ENCODE peak calls at places on chromosomes 12 and 14, in eight cellular contexts. One of them, this sample, is unnamed.

GRCh38 chr12:4899361-4899760 is 10.3 kb upstream of the KCNA1 start:
- DNase-seq in choroid plexus epithelial cell: no peak
- DNase-seq in cardiac fibroblast: no peak
- DNase-seq in pancreas: no peak
- DNase-seq in GM12865: peak
- DNase-seq in uterus: no peak
- DNase-seq in tibial artery: no peak
- DNase-seq in dorsolateral prefrontal cortex: no peak
- DNase-seq in this sample: no peak

GRCh38 chr12:112944028-112944690 is 5.9 kb downstream of the OAS3 start:
- DNase-seq in choroid plexus epithelial cell: no peak
- DNase-seq in cardiac fibroblast: no peak
- DNase-seq in pancreas: no peak
- DNase-seq in GM12865: no peak
- DNase-seq in uterus: no peak
- DNase-seq in tibial artery: no peak
- DNase-seq in dorsolateral prefrontal cortex: no peak
- DNase-seq in this sample: no peak

GRCh38 chr14:52124791-52125661 is 56.2 kb upstream of the NID2 start:
- DNase-seq in choroid plexus epithelial cell: peak
- DNase-seq in cardiac fibroblast: peak
- DNase-seq in pancreas: no peak
- DNase-seq in GM12865: no peak
- DNase-seq in uterus: no peak
- DNase-seq in tibial artery: no peak
- DNase-seq in dorsolateral prefrontal cortex: no peak
- DNase-seq in this sample: peak

GRCh38 chr14:52115286-52115685 is 46.4 kb upstream of the NID2 start:
- DNase-seq in choroid plexus epithelial cell: no peak
- DNase-seq in cardiac fibroblast: no peak
- DNase-seq in pancreas: no peak
- DNase-seq in GM12865: no peak
- DNase-seq in uterus: no peak
- DNase-seq in tibial artery: no peak
- DNase-seq in dorsolateral prefrontal cortex: no peak
- DNase-seq in this sample: no peak

GRCh38 chr12:12534975-12535374 is 27.7 kb downstream of the DUSP16 start:
- DNase-seq in choroid plexus epithelial cell: no peak
- DNase-seq in cardiac fibroblast: no peak
- DNase-seq in pancreas: peak
- DNase-seq in GM12865: no peak
- DNase-seq in uterus: no peak
- DNase-seq in tibial artery: no peak
- DNase-seq in dorsolateral prefrontal cortex: no peak
- DNase-seq in this sample: no peak

GRCh38 chr14:23364164-23364571 is 804 bp downstream of the EFS start:
- DNase-seq in choroid plexus epithelial cell: no peak
- DNase-seq in cardiac fibroblast: no peak
- DNase-seq in pancreas: no peak
- DNase-seq in GM12865: no peak
- DNase-seq in uterus: peak
- DNase-seq in tibial artery: peak
- DNase-seq in dorsolateral prefrontal cortex: peak
- DNase-seq in this sample: no peak

GRCh38 chr12:123057505-123058265 is 77.2 kb downstream of the ARL6IP4 start:
- DNase-seq in choroid plexus epithelial cell: no peak
- DNase-seq in cardiac fibroblast: no peak
- DNase-seq in pancreas: no peak
- DNase-seq in GM12865: no peak
- DNase-seq in uterus: no peak
- DNase-seq in tibial artery: no peak
- DNase-seq in dorsolateral prefrontal cortex: no peak
- DNase-seq in this sample: no peak

GRCh38 chr12:1328385-1328784 is 266.0 kb downstream of the FBXL14 start:
- DNase-seq in choroid plexus epithelial cell: no peak
- DNase-seq in cardiac fibroblast: no peak
- DNase-seq in pancreas: no peak
- DNase-seq in GM12865: no peak
- DNase-seq in uterus: no peak
- DNase-seq in tibial artery: peak
- DNase-seq in dorsolateral prefrontal cortex: no peak
- DNase-seq in this sample: no peak

GRCh38 chr12:4292266-4293063 is 18.9 kb downstream of the CCND2 start:
- DNase-seq in choroid plexus epithelial cell: no peak
- DNase-seq in cardiac fibroblast: no peak
- DNase-seq in pancreas: no peak
- DNase-seq in GM12865: no peak
- DNase-seq in uterus: no peak
- DNase-seq in tibial artery: no peak
- DNase-seq in dorsolateral prefrontal cortex: no peak
- DNase-seq in this sample: no peak

GRCh38 chr12:100953217-100953616 is 158.6 kb downstream of the ANO4 start:
- DNase-seq in choroid plexus epithelial cell: peak
- DNase-seq in cardiac fibroblast: peak
- DNase-seq in pancreas: no peak
- DNase-seq in GM12865: no peak
- DNase-seq in uterus: no peak
- DNase-seq in tibial artery: no peak
- DNase-seq in dorsolateral prefrontal cortex: no peak
- DNase-seq in this sample: peak

GRCh38 chr14:32978691-32979255 is 40.1 kb downstream of the NPAS3 start:
- DNase-seq in choroid plexus epithelial cell: no peak
- DNase-seq in cardiac fibroblast: no peak
- DNase-seq in pancreas: no peak
- DNase-seq in GM12865: no peak
- DNase-seq in uterus: no peak
- DNase-seq in tibial artery: no peak
- DNase-seq in dorsolateral prefrontal cortex: no peak
- DNase-seq in this sample: no peak

GRCh38 chr12:130026608-130027176 is 122.9 kb upstream of the TMEM132D start:
- DNase-seq in choroid plexus epithelial cell: peak
- DNase-seq in cardiac fibroblast: peak
- DNase-seq in pancreas: peak
- DNase-seq in GM12865: peak
- DNase-seq in uterus: no peak
- DNase-seq in tibial artery: no peak
- DNase-seq in dorsolateral prefrontal cortex: no peak
- DNase-seq in this sample: no peak

GRCh38 chr14:89085154-89086059 is 261.0 kb downstream of the TTC8 start:
- DNase-seq in choroid plexus epithelial cell: peak
- DNase-seq in cardiac fibroblast: peak
- DNase-seq in pancreas: no peak
- DNase-seq in GM12865: no peak
- DNase-seq in uterus: no peak
- DNase-seq in tibial artery: no peak
- DNase-seq in dorsolateral prefrontal cortex: no peak
- DNase-seq in this sample: peak

GRCh38 chr12:92164712-92165111 is 19.1 kb upstream of the BTG1 start:
- DNase-seq in choroid plexus epithelial cell: no peak
- DNase-seq in cardiac fibroblast: no peak
- DNase-seq in pancreas: no peak
- DNase-seq in GM12865: no peak
- DNase-seq in uterus: no peak
- DNase-seq in tibial artery: no peak
- DNase-seq in dorsolateral prefrontal cortex: no peak
- DNase-seq in this sample: no peak

GRCh38 chr12:121538699-121539061 is 42.1 kb downstream of the KDM2B start:
- DNase-seq in choroid plexus epithelial cell: no peak
- DNase-seq in cardiac fibroblast: no peak
- DNase-seq in pancreas: no peak
- DNase-seq in GM12865: peak
- DNase-seq in uterus: no peak
- DNase-seq in tibial artery: no peak
- DNase-seq in dorsolateral prefrontal cortex: no peak
- DNase-seq in this sample: no peak

GRCh38 chr12:53208435-53208834 is 1.4 kb upstream of the ITGB7 start:
- DNase-seq in choroid plexus epithelial cell: no peak
- DNase-seq in cardiac fibroblast: no peak
- DNase-seq in pancreas: no peak
- DNase-seq in GM12865: no peak
- DNase-seq in uterus: peak
- DNase-seq in tibial artery: no peak
- DNase-seq in dorsolateral prefrontal cortex: no peak
- DNase-seq in this sample: no peak

GRCh38 chr12:26870491-26871419 is 37.8 kb upstream of the ITPR2 start:
- DNase-seq in choroid plexus epithelial cell: peak
- DNase-seq in cardiac fibroblast: peak
- DNase-seq in pancreas: peak
- DNase-seq in GM12865: peak
- DNase-seq in uterus: no peak
- DNase-seq in tibial artery: no peak
- DNase-seq in dorsolateral prefrontal cortex: no peak
- DNase-seq in this sample: peak

GRCh38 chr14:28911521-28911920 is 144.9 kb downstream of the FOXG1 start:
- DNase-seq in choroid plexus epithelial cell: no peak
- DNase-seq in cardiac fibroblast: no peak
- DNase-seq in pancreas: no peak
- DNase-seq in GM12865: no peak
- DNase-seq in uterus: no peak
- DNase-seq in tibial artery: no peak
- DNase-seq in dorsolateral prefrontal cortex: no peak
- DNase-seq in this sample: no peak
- H3K4me3 ChIP-seq in choroid plexus epithelial cell: no peak
- H3K4me3 ChIP-seq in cardiac fibroblast: no peak
- H3K4me3 ChIP-seq in pancreas: no peak
- H3K4me3 ChIP-seq in GM12865: no peak
- H3K4me3 ChIP-seq in uterus: no peak
- H3K4me3 ChIP-seq in tibial artery: no peak
- H3K4me3 ChIP-seq in dorsolateral prefrontal cortex: no peak
- H3K4me3 ChIP-seq in this sample: no peak

GRCh38 chr14:34741840-34742239 is 27.4 kb upstream of the CFL2 start:
- DNase-seq in choroid plexus epithelial cell: no peak
- DNase-seq in cardiac fibroblast: no peak
- DNase-seq in pancreas: no peak
- DNase-seq in GM12865: no peak
- DNase-seq in uterus: no peak
- DNase-seq in tibial artery: no peak
- DNase-seq in dorsolateral prefrontal cortex: no peak
- DNase-seq in this sample: no peak
- TF ChIP-seq CTCF in choroid plexus epithelial cell: no peak
- TF ChIP-seq CTCF in cardiac fibroblast: no peak
- TF ChIP-seq CTCF in pancreas: no peak
- TF ChIP-seq CTCF in GM12865: no peak
- TF ChIP-seq CTCF in uterus: no peak
- TF ChIP-seq CTCF in tibial artery: no peak
- TF ChIP-seq CTCF in dorsolateral prefrontal cortex: no peak
- TF ChIP-seq CTCF in this sample: no peak

DNA sequence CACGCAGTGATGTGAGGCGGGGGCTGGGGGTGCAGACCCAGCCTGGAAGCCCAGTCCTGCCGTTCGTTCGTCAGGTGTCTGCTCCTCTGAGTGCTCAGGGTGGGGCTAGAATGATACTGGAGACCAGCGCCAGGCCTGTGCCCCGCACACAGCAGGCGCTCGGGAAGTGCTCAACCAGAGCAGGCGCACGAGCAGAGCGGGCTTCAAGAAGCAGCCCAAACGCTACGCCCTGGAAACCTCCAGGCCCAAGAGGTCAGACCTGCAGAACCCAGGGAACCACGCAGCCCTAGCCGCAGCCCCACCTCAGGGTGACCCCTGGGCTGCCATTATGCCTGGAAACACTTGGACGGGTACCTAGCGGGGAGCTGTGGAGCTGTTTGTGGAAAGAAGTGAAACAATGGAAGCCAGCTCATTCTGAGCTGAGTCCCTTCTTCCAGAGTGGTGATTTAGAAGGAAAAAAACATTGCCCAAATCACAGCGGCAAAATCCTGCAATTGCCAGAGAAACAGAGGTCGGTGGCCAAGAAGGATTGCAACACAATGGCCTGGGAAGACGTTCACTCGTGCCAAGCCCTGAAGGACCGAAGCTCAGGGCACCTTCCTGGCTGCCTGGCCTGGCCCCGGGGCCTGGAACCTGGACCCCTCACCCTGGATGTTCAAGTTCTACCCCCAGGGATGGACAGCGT is 40.5 kb upstream of the DIO3 start:
- DNase-seq in choroid plexus epithelial cell: no peak
- DNase-seq in cardiac fibroblast: no peak
- DNase-seq in pancreas: no peak
- DNase-seq in GM12865: no peak
- DNase-seq in uterus: peak
- DNase-seq in tibial artery: peak
- DNase-seq in dorsolateral prefrontal cortex: no peak
- DNase-seq in this sample: peak
- H3K4me3 ChIP-seq in choroid plexus epithelial cell: no peak
- H3K4me3 ChIP-seq in cardiac fibroblast: no peak
- H3K4me3 ChIP-seq in pancreas: no peak
- H3K4me3 ChIP-seq in GM12865: no peak
- H3K4me3 ChIP-seq in uterus: no peak
- H3K4me3 ChIP-seq in tibial artery: no peak
- H3K4me3 ChIP-seq in dorsolateral prefrontal cortex: no peak
- H3K4me3 ChIP-seq in this sample: no peak

GRCh38 chr14:95896628-95897027 is 20.0 kb downstream of the TUNAR start:
- DNase-seq in choroid plexus epithelial cell: no peak
- DNase-seq in cardiac fibroblast: no peak
- DNase-seq in pancreas: no peak
- DNase-seq in GM12865: no peak
- DNase-seq in uterus: no peak
- DNase-seq in tibial artery: no peak
- DNase-seq in dorsolateral prefrontal cortex: no peak
- DNase-seq in this sample: no peak

GRCh38 chr14:95891742-95892141 is 15.1 kb downstream of the TUNAR start:
- DNase-seq in choroid plexus epithelial cell: no peak
- DNase-seq in cardiac fibroblast: peak
- DNase-seq in pancreas: no peak
- DNase-seq in GM12865: no peak
- DNase-seq in uterus: no peak
- DNase-seq in tibial artery: no peak
- DNase-seq in dorsolateral prefrontal cortex: no peak
- DNase-seq in this sample: peak

GRCh38 chr14:95897280-95897679 is 20.6 kb downstream of the TUNAR start:
- DNase-seq in choroid plexus epithelial cell: no peak
- DNase-seq in cardiac fibroblast: no peak
- DNase-seq in pancreas: no peak
- DNase-seq in GM12865: no peak
- DNase-seq in uterus: no peak
- DNase-seq in tibial artery: no peak
- DNase-seq in dorsolateral prefrontal cortex: no peak
- DNase-seq in this sample: no peak

GRCh38 chr14:95892142-95892541 is 15.5 kb downstream of the TUNAR start:
- DNase-seq in choroid plexus epithelial cell: no peak
- DNase-seq in cardiac fibroblast: no peak
- DNase-seq in pancreas: no peak
- DNase-seq in GM12865: no peak
- DNase-seq in uterus: no peak
- DNase-seq in tibial artery: no peak
- DNase-seq in dorsolateral prefrontal cortex: peak
- DNase-seq in this sample: no peak

DNA sequence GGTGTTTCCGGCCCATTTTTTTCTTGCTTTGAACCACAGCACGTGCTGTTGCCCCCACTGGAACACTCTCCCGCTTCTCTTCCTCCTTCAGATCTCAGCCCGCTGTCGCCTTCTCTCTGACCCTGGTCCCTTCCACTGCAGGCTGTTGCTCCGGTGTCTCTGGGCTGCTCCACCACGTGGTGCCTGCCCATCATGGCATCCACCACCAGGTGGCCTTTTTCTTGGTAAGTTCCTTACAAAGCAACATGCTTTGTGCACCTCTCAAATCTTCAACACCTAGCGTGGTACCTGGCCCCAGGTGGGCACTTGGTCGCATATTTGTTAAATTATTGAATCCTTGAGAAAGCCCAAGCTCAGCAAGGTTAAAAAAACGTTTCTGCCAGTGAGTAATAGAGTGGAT is 19.1 kb downstream of the TUNAR start:
- DNase-seq in choroid plexus epithelial cell: no peak
- DNase-seq in cardiac fibroblast: no peak
- DNase-seq in pancreas: no peak
- DNase-seq in GM12865: peak
- DNase-seq in uterus: no peak
- DNase-seq in tibial artery: no peak
- DNase-seq in dorsolateral prefrontal cortex: no peak
- DNase-seq in this sample: no peak
- TF ChIP-seq CTCF in choroid plexus epithelial cell: peak
- TF ChIP-seq CTCF in cardiac fibroblast: no peak
- TF ChIP-seq CTCF in pancreas: no peak
- TF ChIP-seq CTCF in GM12865: peak
- TF ChIP-seq CTCF in uterus: no peak
- TF ChIP-seq CTCF in tibial artery: peak
- TF ChIP-seq CTCF in dorsolateral prefrontal cortex: no peak
- TF ChIP-seq CTCF in this sample: no peak